ENCODE peak calls at places on chromosome X, in six cellular contexts. X, S, Z, P, B and L are unnamed samples.
A peak's percentile ranks its signal among the peaks of the same experiment; 100 is the strongest.

GRCh38 chrX:72641601-72642000 is 69.0 kb upstream of the HDAC8 start:
- DNase-seq in X (no peak), S (no peak), Z (no peak), P (no peak), B (no peak), L (no peak)

GRCh38 chrX:1246816-1247215 is 21.8 kb upstream of the CSF2RA start:
- DNase-seq in X (peak; percentile 67), S (peak; percentile 83), Z (peak; percentile 59), P (peak; percentile 67), B (peak; percentile 3), L (no peak)

GRCh38 chrX:98795636-98796035 is 1614.4 kb downstream of the PCDH19 start:
- DNase-seq in X (no peak), S (no peak), Z (no peak), P (peak; percentile 87), B (no peak), L (no peak)

GRCh38 chrX:629230-630006 is 1.2 kb upstream of the SHOX start:
- DNase-seq in X (no peak), S (no peak), Z (no peak), P (no peak), B (no peak), L (no peak)

GRCh38 chrX:123818243-123818642 is 41.6 kb upstream of the XIAP start:
- DNase-seq in X (peak; percentile 35), S (no peak), Z (peak; percentile 97), P (peak; percentile 82), B (peak; percentile 48), L (peak; percentile 84)

GRCh38 chrX:9786839-9787635 is 808 bp downstream of the SHROOM2 start:
- DNase-seq in X (peak; percentile 56), S (no peak), Z (peak; percentile 17), P (no peak), B (no peak), L (no peak)

GRCh38 chrX:14015294-14015693 is 14.4 kb downstream of the GEMIN8 start:
- DNase-seq in X (no peak), S (no peak), Z (no peak), P (no peak), B (peak; percentile 23), L (no peak)

GRCh38 chrX:63713510-63713909 is 71.5 kb downstream of the ARHGEF9 start:
- DNase-seq in X (no peak), S (no peak), Z (no peak), P (no peak), B (peak; percentile 9), L (peak; percentile 9)

GRCh38 chrX:154732421-154733071 is 18.3 kb downstream of the GAB3 start:
- DNase-seq in X (no peak), S (no peak), Z (peak; percentile 47), P (peak; percentile 88), B (no peak), L (peak; percentile 74)

GRCh38 chrX:29941292-29941691 is 274.1 kb upstream of the MAGEB2 start:
- DNase-seq in X (peak; percentile 19), S (no peak), Z (no peak), P (peak; percentile 1), B (peak; percentile 5), L (peak; percentile 17)

GRCh38 chrX:135411893-135412292 is 9.9 kb upstream of the SMIM10L2A start:
- DNase-seq in X (no peak), S (no peak), Z (peak; percentile 39), P (peak; percentile 66), B (peak; percentile 4), L (peak; percentile 59)

GRCh38 chrX:1600406-1601050 is 9.1 kb downstream of the AKAP17A start:
- DNase-seq in X (no peak), S (no peak), Z (no peak), P (no peak), B (no peak), L (no peak)

GRCh38 chrX:75229774-75230173 is 44.1 kb upstream of the UPRT start:
- DNase-seq in X (no peak), S (no peak), Z (no peak), P (no peak), B (no peak), L (no peak)

GRCh38 chrX:104318330-104319009 is 63.7 kb upstream of the ESX1 start:
- DNase-seq in X (peak; percentile 48), S (no peak), Z (peak; percentile 87), P (peak; percentile 85), B (peak; percentile 52), L (peak; percentile 57)

GRCh38 chrX:11757729-11758399 is at the start of gene MSL3:
- DNase-seq in X (peak; percentile 81), S (peak; percentile 77), Z (peak; percentile 75), P (peak; percentile 45), B (peak; percentile 56), L (peak; percentile 61)

GRCh38 chrX:2898861-2899512 is 30.2 kb downstream of the ARSD start:
- DNase-seq in X (peak; percentile 72), S (no peak), Z (peak; percentile 63), P (no peak), B (no peak), L (no peak)

GRCh38 chrX:40780123-40780522 is 44.8 kb upstream of the MED14 start:
- DNase-seq in X (no peak), S (no peak), Z (no peak), P (no peak), B (no peak), L (no peak)

GRCh38 chrX:139890991-139891700 is 41.7 kb downstream of the ATP11C start:
- DNase-seq in X (no peak), S (no peak), Z (peak; percentile 80), P (peak; percentile 80), B (peak; percentile 76), L (peak; percentile 88)

GRCh38 chrX:153969904-153970397 is 1.7 kb downstream of the HCFC1 start:
- DNase-seq in X (no peak), S (peak; percentile 39), Z (peak; percentile 20), P (no peak), B (peak; percentile 35), L (peak; percentile 23)

GRCh38 chrX:65035451-65035779 is 59.2 kb upstream of the ZC4H2 start:
- DNase-seq in X (peak; percentile 50), S (no peak), Z (peak; percentile 44), P (no peak), B (peak; percentile 35), L (peak; percentile 21)

GRCh38 chrX:68647156-68647957 is at the start of gene STARD8:
- DNase-seq in X (peak; percentile 41), S (no peak), Z (peak; percentile 77), P (peak; percentile 81), B (peak; percentile 42), L (peak; percentile 45)

GRCh38 chrX:15930585-15930984 is 76.0 kb upstream of the AP1S2 start:
- DNase-seq in X (peak; percentile 58), S (peak; percentile 8), Z (peak; percentile 75), P (peak; percentile 40), B (peak; percentile 61), L (peak; percentile 66)

GRCh38 chrX:53190363-53190960 is 34.5 kb downstream of the KDM5C start:
- DNase-seq in X (peak; percentile 26), S (no peak), Z (no peak), P (no peak), B (no peak), L (no peak)

GRCh38 chrX:109830157-109830703 is 97.2 kb upstream of the ACSL4 start:
- DNase-seq in X (no peak), S (no peak), Z (peak; percentile 41), P (no peak), B (no peak), L (no peak)

GRCh38 chrX:49761481-49761880 is 65.7 kb upstream of the PAGE1 start:
- DNase-seq in X (peak; percentile 31), S (peak; percentile 9), Z (peak; percentile 24), P (no peak), B (peak; percentile 12), L (peak; percentile 12)

GRCh38 chrX:25524150-25524549 is 508.4 kb upstream of the ARX start:
- DNase-seq in X (peak; percentile 59), S (no peak), Z (peak; percentile 48), P (peak; percentile 78), B (peak; percentile 62), L (peak; percentile 33)

GRCh38 chrX:39011454-39012204 is 210.4 kb downstream of the MID1IP1 start:
- DNase-seq in X (no peak), S (no peak), Z (no peak), P (peak; percentile 0), B (peak; percentile 60), L (no peak)

GRCh38 chrX:344371-344901 is 25.8 kb upstream of the GTPBP6 start:
- DNase-seq in X (no peak), S (no peak), Z (no peak), P (no peak), B (no peak), L (no peak)

GRCh38 chrX:106987488-106987887 is 12.5 kb downstream of the MORC4 start:
- DNase-seq in X (no peak), S (no peak), Z (no peak), P (no peak), B (no peak), L (no peak)

GRCh38 chrX:69021095-69021494 is 144.2 kb downstream of the PJA1 start:
- DNase-seq in X (no peak), S (no peak), Z (no peak), P (no peak), B (no peak), L (no peak)

GRCh38 chrX:15310117-15310516 is 5.3 kb downstream of the ASB11 start:
- DNase-seq in X (peak; percentile 54), S (no peak), Z (peak; percentile 29), P (no peak), B (peak; percentile 46), L (peak; percentile 6)

GRCh38 chrX:97397371-97397770 is 513.7 kb downstream of the RPA4 start:
- DNase-seq in X (no peak), S (no peak), Z (no peak), P (peak; percentile 31), B (no peak), L (peak; percentile 50)

GRCh38 chrX:129945131-129945530 is 37.3 kb upstream of the BCORL1 start:
- DNase-seq in X (no peak), S (no peak), Z (peak; percentile 29), P (no peak), B (no peak), L (peak; percentile 22)

GRCh38 chrX:7067266-7067665 is 80.2 kb upstream of the STS start:
- DNase-seq in X (no peak), S (no peak), Z (no peak), P (no peak), B (no peak), L (no peak)